ENCODE peak calls at places on chromosomes 12 and 14, in seven cellular contexts. Q is mucosa of descending colon; U is T-cell; F is stimulated activated CD4-positive, alpha-beta T cell treated with anti-CD3 and anti-CD28 coated beads, Interleukin-2, amount 100 ng/mL, for 48 hours; T is A549; L is astrocyte of the spinal cord; W is activated effector memory CD4-positive, alpha-beta T cell treated with Interleukin-2 at 50 U/mL for 16 hours. E is an unnamed sample.
A peak's percentile ranks its signal among the peaks of the same experiment; 100 is the strongest.

GRCh38 chr12:3881208-3881980 is 8.2 kb upstream of the PARP11 start:
- DNase-seq in Q (no peak), U (no peak), F (no peak), T (no peak), L (no peak), W (no peak), E (no peak)

GRCh38 chr14:103629503-103630121 is 601 bp downstream of the KLC1 start:
- DNase-seq in Q (peak; percentile 62), U (peak; percentile 21), F (peak; percentile 50), T (peak; percentile 43), L (no peak), W (peak; percentile 31), E (peak; percentile 35)

GRCh38 chr12:52812749-52813148 is 1.2 kb downstream of the KRT4 start:
- DNase-seq in Q (no peak), U (no peak), F (no peak), T (no peak), L (no peak), W (no peak), E (no peak)

GRCh38 chr12:123329799-123330198 is 34.8 kb downstream of the SBNO1 start:
- DNase-seq in Q (no peak), U (no peak), F (no peak), T (no peak), L (no peak), W (no peak), E (no peak)

GRCh38 chr12:124363376-124363965 is 68.6 kb downstream of the RFLNA start:
- DNase-seq in Q (no peak), U (no peak), F (no peak), T (no peak), L (no peak), W (no peak), E (no peak)

GRCh38 chr12:88142610-88142991 is 494 bp downstream of the TMTC3 start:
- DNase-seq in Q (peak; percentile 55), U (no peak), F (peak; percentile 9), T (no peak), L (no peak), W (no peak), E (no peak)

GRCh38 chr12:28050606-28051005 is 78.1 kb upstream of the PTHLH start:
- DNase-seq in Q (no peak), U (no peak), F (no peak), T (no peak), L (no peak), W (no peak), E (no peak)

GRCh38 chr12:130932061-130932650 is 21.6 kb upstream of the ADGRD1 start:
- DNase-seq in Q (no peak), U (no peak), F (no peak), T (no peak), L (no peak), W (no peak), E (no peak)

GRCh38 chr12:17216156-17216555 is 610.2 kb upstream of the LMO3 start:
- DNase-seq in Q (no peak), U (no peak), F (no peak), T (no peak), L (no peak), W (no peak), E (no peak)

GRCh38 chr12:64821116-64821630 is 3.3 kb upstream of the TBC1D30 start:
- DNase-seq in Q (no peak), U (no peak), F (no peak), T (no peak), L (no peak), W (no peak), E (no peak)

GRCh38 chr14:55911794-55912193 is 206.4 kb upstream of the PELI2 start:
- DNase-seq in Q (no peak), U (no peak), F (no peak), T (no peak), L (peak; percentile 68), W (no peak), E (no peak)

GRCh38 chr14:99968931-99969330 is 96.3 kb upstream of the EVL start:
- DNase-seq in Q (no peak), U (no peak), F (no peak), T (no peak), L (no peak), W (no peak), E (no peak)

GRCh38 chr12:106345739-106346138 is 11.8 kb upstream of the POLR3B start:
- DNase-seq in Q (peak; percentile 45), U (no peak), F (no peak), T (peak; percentile 29), L (peak; percentile 68), W (no peak), E (no peak)

GRCh38 chr12:95712269-95712668 is 78.3 kb downstream of the NTN4 start:
- DNase-seq in Q (no peak), U (no peak), F (no peak), T (no peak), L (no peak), W (no peak), E (no peak)

GRCh38 chr12:120500577-120500976 is 4.7 kb downstream of the DYNLL1 start:
- DNase-seq in Q (no peak), U (no peak), F (no peak), T (no peak), L (no peak), W (no peak), E (no peak)

GRCh38 chr12:42118136-42118879 is 26.4 kb downstream of the GXYLT1 start:
- DNase-seq in Q (no peak), U (no peak), F (no peak), T (no peak), L (peak; percentile 28), W (no peak), E (no peak)

GRCh38 chr12:68451261-68452091 is 119.3 kb upstream of the MDM1 start:
- DNase-seq in Q (peak; percentile 40), U (peak; percentile 20), F (peak; percentile 23), T (no peak), L (peak; percentile 76), W (peak; percentile 22), E (peak; percentile 17)

GRCh38 chr12:45994736-45995135 is 4.4 kb upstream of the SCAF11 start:
- DNase-seq in Q (no peak), U (no peak), F (no peak), T (no peak), L (no peak), W (no peak), E (no peak)

GRCh38 chr12:86526060-86526595 is 269.9 kb upstream of the MGAT4C start:
- DNase-seq in Q (no peak), U (no peak), F (no peak), T (no peak), L (no peak), W (no peak), E (no peak)

GRCh38 chr14:79337761-79338160 is 873.5 kb downstream of the DIO2 start:
- DNase-seq in Q (no peak), U (no peak), F (no peak), T (no peak), L (no peak), W (no peak), E (no peak)

GRCh38 chr12:51850081-51850932 is 1.8 kb upstream of the FIGNL2 start:
- DNase-seq in Q (no peak), U (no peak), F (no peak), T (no peak), L (no peak), W (no peak), E (no peak)

GRCh38 chr12:1660304-1661187 is 30.3 kb upstream of the ADIPOR2 start:
- DNase-seq in Q (peak; percentile 85), U (no peak), F (no peak), T (no peak), L (no peak), W (peak; percentile 24), E (no peak)

GRCh38 chr14:102928412-102929348 is 6.2 kb downstream of the AMN start:
- DNase-seq in Q (peak; percentile 95), U (peak; percentile 72), F (no peak), T (no peak), L (no peak), W (peak; percentile 68), E (peak; percentile 49)

GRCh38 chr14:89629383-89629782 is 212.3 kb upstream of the FOXN3 start:
- DNase-seq in Q (no peak), U (no peak), F (no peak), T (no peak), L (no peak), W (no peak), E (no peak)

GRCh38 chr12:22190-22529 is 44.4 kb upstream of the IQSEC3 start:
- DNase-seq in Q (no peak), U (no peak), F (no peak), T (no peak), L (no peak), W (no peak), E (no peak)

GRCh38 chr14:67962215-67962644 is 142.7 kb downstream of the RAD51B start:
- DNase-seq in Q (peak; percentile 61), U (no peak), F (no peak), T (no peak), L (no peak), W (no peak), E (no peak)

GRCh38 chr14:104874571-104875411 is 9.7 kb downstream of the CEP170B start:
- DNase-seq in Q (no peak), U (no peak), F (no peak), T (no peak), L (no peak), W (no peak), E (no peak)

GRCh38 chr12:97005174-97005573 is 98.1 kb downstream of the NEDD1 start:
- DNase-seq in Q (no peak), U (no peak), F (no peak), T (no peak), L (no peak), W (no peak), E (no peak)

GRCh38 chr14:96092936-96093335 is 53.8 kb downstream of the C14orf132 start:
- DNase-seq in Q (no peak), U (no peak), F (no peak), T (no peak), L (no peak), W (no peak), E (no peak)

GRCh38 chr12:93387780-93388179 is 10.1 kb downstream of the NUDT4 start:
- DNase-seq in Q (no peak), U (no peak), F (peak; percentile 34), T (no peak), L (peak; percentile 52), W (no peak), E (no peak)

GRCh38 chr12:71392521-71393145 is 47.0 kb upstream of the LGR5 start:
- DNase-seq in Q (peak; percentile 34), U (no peak), F (no peak), T (peak; percentile 66), L (peak; percentile 77), W (no peak), E (no peak)

GRCh38 chr12:15751741-15752140 is 37.4 kb downstream of the EPS8 start:
- DNase-seq in Q (no peak), U (no peak), F (no peak), T (no peak), L (no peak), W (no peak), E (no peak)